ENCODE peak calls at places on chromosomes 5 and 9, in four cellular contexts. Q is mesenchymal stem cell, B is neuronal stem cell, J is H1. E is an unnamed sample.

GRCh38 chr5:40446910-40447309 is 232.8 kb upstream of the PTGER4 start:
- DNase-seq in Q (peak; percentile 85), B (no peak), J (no peak), E (no peak)

GRCh38 chr5:121121786-121122185 is 657.7 kb downstream of the PRR16 start:
- DNase-seq in Q (no peak), B (no peak), J (no peak), E (no peak)

GRCh38 chr9:121620777-121621437 is 30.5 kb upstream of the DAB2IP start:
- DNase-seq in Q (peak; percentile 35), B (no peak), J (no peak), E (peak; percentile 82)

GRCh38 chr5:132420706-132421272 is 51.3 kb downstream of the SLC22A5 start:
- DNase-seq in Q (no peak), B (no peak), J (no peak), E (no peak)

GRCh38 chr9:93317495-93318094 is 133.7 kb downstream of the WNK2 start:
- DNase-seq in Q (no peak), B (no peak), J (no peak), E (peak; percentile 26)

GRCh38 chr5:68060382-68060781 is 155.2 kb upstream of the PIK3R1 start:
- DNase-seq in Q (no peak), B (no peak), J (no peak), E (no peak)

GRCh38 chr9:95736370-95736769 is 139.1 kb upstream of the ERCC6L2 start:
- DNase-seq in Q (no peak), B (no peak), J (no peak), E (peak; percentile 62)

GRCh38 chr9:127862075-127863011 is 7.9 kb upstream of the ENG start:
- DNase-seq in Q (peak; percentile 54), B (no peak), J (no peak), E (no peak)

GRCh38 chr5:109939109-109939682 is 249.5 kb downstream of the MAN2A1 start:
- DNase-seq in Q (peak; percentile 90), B (no peak), J (no peak), E (no peak)

GRCh38 chr5:68673451-68674180 is 420.2 kb upstream of the SLC30A5 start:
- DNase-seq in Q (no peak), B (no peak), J (no peak), E (no peak)

GRCh38 chr9:38339087-38339486 is 53.4 kb upstream of the ALDH1B1 start:
- DNase-seq in Q (peak; percentile 7), B (no peak), J (no peak), E (no peak)

GRCh38 chr5:77631166-77631582 is 7.3 kb downstream of the OTP start:
- DNase-seq in Q (no peak), B (no peak), J (no peak), E (no peak)

GRCh38 chr9:15189491-15189890 is 117.5 kb downstream of the TTC39B start:
- DNase-seq in Q (no peak), B (no peak), J (no peak), E (no peak)

GRCh38 chr5:126056851-126057622 is 366.2 kb upstream of the GRAMD2B start:
- DNase-seq in Q (no peak), B (no peak), J (peak; percentile 90), E (peak; percentile 98)

GRCh38 chr5:151550146-151550545 is 41.0 kb downstream of the FAT2 start:
- DNase-seq in Q (no peak), B (no peak), J (no peak), E (no peak)

GRCh38 chr5:39420482-39421145 is 4.2 kb downstream of the DAB2 start:
- DNase-seq in Q (peak; percentile 52), B (no peak), J (no peak), E (no peak)

GRCh38 chr5:68319316-68320093 is 103.9 kb downstream of the PIK3R1 start:
- DNase-seq in Q (peak; percentile 68), B (no peak), J (no peak), E (no peak)

GRCh38 chr5:62506659-62507460 is 71.8 kb upstream of the LRRC70 start:
- DNase-seq in Q (no peak), B (no peak), J (no peak), E (no peak)

GRCh38 chr9:136401173-136401922 is 1.4 kb upstream of the SNAPC4 start:
- DNase-seq in Q (peak; percentile 15), B (no peak), J (no peak), E (no peak)

GRCh38 chr9:104075801-104076753 is 18.0 kb upstream of the SMC2 start:
- DNase-seq in Q (peak; percentile 72), B (no peak), J (no peak), E (no peak)

GRCh38 chr5:91219803-91220371 is 163.2 kb downstream of the ARRDC3 start:
- DNase-seq in Q (no peak), B (no peak), J (no peak), E (no peak)

GRCh38 chr5:17441351-17441750 is 56.7 kb upstream of the TAF11L2 start:
- DNase-seq in Q (peak; percentile 31), B (no peak), J (no peak), E (no peak)

GRCh38 chr5:125439243-125439642 is 692.8 kb upstream of the ZNF608 start:
- DNase-seq in Q (no peak), B (no peak), J (no peak), E (no peak)

GRCh38 chr9:13443380-13444271 is 164.1 kb upstream of the MPDZ start:
- DNase-seq in Q (no peak), B (no peak), J (no peak), E (no peak)

GRCh38 chr5:54514841-54515432 is 2.6 kb upstream of the SNX18 start:
- DNase-seq in Q (peak; percentile 52), B (no peak), J (no peak), E (no peak)

GRCh38 chr5:32013658-32014057 is 160.5 kb downstream of the GOLPH3 start:
- DNase-seq in Q (no peak), B (no peak), J (no peak), E (no peak)

GRCh38 chr9:99023229-99023628 is 79.5 kb downstream of the COL15A1 start:
- DNase-seq in Q (no peak), B (no peak), J (no peak), E (no peak)

GRCh38 chr9:106846847-106847246 is 16.1 kb upstream of the ZNF462 start:
- DNase-seq in Q (no peak), B (no peak), J (no peak), E (no peak)

GRCh38 chr5:23352437-23352836 is 155.0 kb upstream of the PRDM9 start:
- DNase-seq in Q (peak; percentile 36), B (no peak), J (peak; percentile 43), E (peak; percentile 61)

GRCh38 chr5:173714551-173715428 is 98.3 kb upstream of the BOD1 start:
- DNase-seq in Q (peak; percentile 83), B (no peak), J (no peak), E (no peak)

GRCh38 chr5:88929385-88929784 is 46.4 kb upstream of the MEF2C start:
- DNase-seq in Q (no peak), B (no peak), J (no peak), E (no peak)
- H2BK12ac ChIP-seq in Q (no peak overlapping the region), B (no peak overlapping the region), J (no peak overlapping the region), E (no peak overlapping the region)

GRCh38 chr5:14851999-14852526 is 19.5 kb downstream of the ANKH start:
- DNase-seq in Q (no peak), B (no peak), J (no peak), E (no peak)

GRCh38 chr5:14851067-14851422 is 20.5 kb downstream of the ANKH start:
- DNase-seq in Q (no peak), B (no peak), J (no peak), E (no peak)

GRCh38 chr5:14850419-14851066 is 21.0 kb downstream of the ANKH start:
- DNase-seq in Q (no peak), B (no peak), J (no peak), E (no peak)

GRCh38 chr5:14852779-14853178 is 18.8 kb downstream of the ANKH start:
- DNase-seq in Q (no peak), B (no peak), J (no peak), E (no peak)

DNA sequence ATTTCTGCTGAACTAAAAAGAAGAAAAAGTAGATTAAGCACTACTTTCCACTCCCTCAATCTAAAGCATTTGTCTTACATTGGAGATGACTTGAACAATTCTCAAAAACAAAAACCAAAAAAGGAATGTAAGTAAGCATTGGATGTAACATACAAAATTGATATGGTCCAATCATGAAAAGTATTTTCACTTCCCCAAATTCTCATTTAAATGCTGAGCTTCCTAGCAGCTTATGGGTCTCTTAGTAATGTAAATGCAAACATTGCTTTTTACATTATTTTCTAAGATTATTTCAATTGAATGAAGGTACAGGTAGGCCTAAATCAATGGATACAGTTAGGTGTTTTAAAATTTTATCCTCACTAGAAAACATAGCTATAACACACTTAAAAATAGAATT is 20.0 kb downstream of the ANKH start:
- DNase-seq in Q (no peak), B (no peak), J (no peak), E (no peak)
- H2BK15ac ChIP-seq in Q (no peak overlapping the region), B (no peak overlapping the region), J (no peak overlapping the region), E (no peak overlapping the region)

DNA sequence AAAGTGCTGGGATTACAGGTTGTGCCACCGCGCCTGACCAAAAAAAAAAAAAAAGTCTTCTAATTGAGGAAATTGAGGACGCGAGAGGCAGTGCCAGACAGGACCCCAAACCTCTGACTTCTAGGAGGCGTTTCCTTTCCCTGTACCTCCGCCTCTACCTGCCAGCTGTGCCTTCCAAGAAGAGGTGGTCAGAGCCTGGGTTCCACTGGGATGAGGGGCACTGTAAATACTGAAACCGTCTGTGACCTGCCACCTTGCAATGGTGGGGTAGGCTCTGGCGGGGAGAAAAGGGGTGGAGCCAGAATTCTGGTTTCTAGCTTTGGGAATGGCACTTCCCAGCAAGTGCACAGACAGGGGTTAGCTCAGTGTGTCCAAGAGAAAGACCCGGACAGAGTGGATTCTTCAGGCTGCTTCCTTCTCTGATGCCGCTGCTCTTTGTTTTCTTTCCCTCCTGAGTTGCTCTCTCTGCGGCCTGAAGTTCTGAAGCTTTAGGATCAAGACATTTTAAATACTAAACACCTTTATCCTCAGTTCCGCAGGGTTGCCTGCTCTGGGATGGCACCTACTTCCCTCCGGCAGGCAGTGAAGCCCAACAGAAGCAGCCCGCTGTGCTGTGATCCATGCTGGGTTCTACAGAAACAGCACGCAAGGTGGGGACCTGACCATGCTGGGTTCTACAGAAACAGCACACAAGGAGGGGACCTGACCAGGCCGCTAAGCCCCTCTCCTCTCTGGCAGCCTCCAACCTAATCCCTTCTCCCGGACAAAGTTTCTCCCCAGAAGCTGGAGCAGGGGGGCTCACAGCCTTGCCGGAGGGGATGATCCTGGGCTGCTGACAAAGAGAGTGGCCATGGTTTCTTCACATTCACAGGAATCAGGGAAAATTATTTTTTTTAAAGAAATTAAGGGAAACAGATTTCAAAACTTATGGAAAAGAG is 65.2 kb downstream of the OTULIN start:
- DNase-seq in Q (no peak), B (no peak), J (no peak), E (no peak)
- H2BK12ac ChIP-seq in Q (no peak overlapping the region), B (peak overlapping the region; percentile 36), J (peak overlapping the region; percentile 94), E (no peak overlapping the region)

GRCh38 chr5:82386576-82386975 is 108.4 kb upstream of the RPS23 start:
- DNase-seq in Q (no peak), B (no peak), J (no peak), E (no peak)
- H2BK15ac ChIP-seq in Q (no peak overlapping the region), B (no peak overlapping the region), J (no peak overlapping the region), E (no peak overlapping the region)

DNA sequence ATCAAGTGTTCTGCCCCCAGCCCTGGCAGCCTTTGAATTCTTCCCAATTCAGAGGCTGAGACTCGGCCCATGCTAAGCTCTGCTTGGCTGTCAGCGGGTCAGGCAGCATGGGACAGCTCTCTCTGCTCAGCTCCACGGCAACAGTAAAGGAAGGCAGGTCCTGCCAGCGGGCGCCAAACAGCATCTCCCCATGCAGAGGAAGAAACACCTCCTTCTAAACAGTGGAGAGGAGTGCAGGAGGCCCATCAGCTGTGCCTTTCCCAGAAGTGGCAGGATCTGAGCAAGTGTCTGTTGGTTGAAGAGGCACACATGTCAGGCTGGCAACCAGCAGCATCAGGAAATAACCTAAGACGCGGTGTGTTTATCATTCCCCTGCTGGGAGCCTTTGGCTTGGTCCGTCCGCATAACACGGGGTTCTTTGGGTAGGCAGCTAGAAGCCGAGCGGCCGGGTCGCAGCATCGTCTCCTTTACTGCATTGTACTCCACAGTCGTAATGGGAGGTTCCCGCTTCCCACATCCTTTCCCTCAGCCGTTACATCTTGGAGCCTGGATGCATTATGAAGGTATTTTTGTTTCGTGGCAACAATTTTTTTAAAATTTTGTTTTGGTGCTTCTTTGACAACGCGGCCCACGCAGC is 42.7 kb upstream of the NCS1 start:
- DNase-seq in Q (peak; percentile 43), B (no peak), J (no peak), E (no peak)
- H2BK12ac ChIP-seq in Q (no peak overlapping the region), B (no peak overlapping the region), J (no peak overlapping the region), E (no peak overlapping the region)

E was measured in H9.